ENCODE peak calls at places on chromosomes 5 and 9, in eight cellular contexts. V is endothelial cell of umbilical vein; W is fibroblast of lung; Y is CD8-positive, alpha-beta memory T cell; X is Peyer's patch; U is DND-41; R is MM.1S; N is colonic mucosa. E is an unnamed sample.

GRCh38 chr5:150358261-150359095 is 981 bp downstream of the TCOF1 start:
- DNase-seq in X (no peak), N (no peak), Y (no peak), R (no peak), U (no peak), V (peak; percentile 28), W (peak; percentile 47), E (no peak)

GRCh38 chr5:36875051-36875788 is 1.3 kb upstream of the NIPBL start:
- DNase-seq in Y (peak; percentile 61), U (peak; percentile 72), X (peak; percentile 59), V (peak; percentile 67), N (peak; percentile 67), W (peak; percentile 63), R (peak; percentile 31), E (peak; percentile 49)

GRCh38 chr5:1185652-1186350 is 15.6 kb upstream of the SLC6A19 start:
- DNase-seq in U (no peak), W (no peak), X (no peak), V (no peak), Y (no peak), N (peak; percentile 59), R (no peak), E (no peak)

GRCh38 chr5:154368041-154368800 is 77.6 kb upstream of the SAP30L start:
- DNase-seq in U (no peak), V (peak; percentile 86), N (no peak), R (no peak), Y (no peak), X (no peak), W (peak; percentile 97), E (no peak)

GRCh38 chr9:14652729-14653377 is 40.4 kb downstream of the ZDHHC21 start:
- DNase-seq in U (no peak), Y (no peak), W (peak; percentile 10), X (no peak), R (no peak), V (peak; percentile 54), N (no peak), E (no peak)

GRCh38 chr5:160152901-160153300 is 33.7 kb upstream of the PWWP2A start:
- DNase-seq in V (no peak), Y (no peak), N (no peak), R (no peak), W (no peak), X (no peak), U (no peak), E (no peak)

GRCh38 chr5:87769137-87769536 is 356.4 kb upstream of the CCNH start:
- DNase-seq in Y (no peak), R (no peak), X (no peak), V (no peak), N (no peak), W (peak; percentile 33), U (no peak), E (no peak)

GRCh38 chr5:167949435-167949834 is 342.0 kb upstream of the WWC1 start:
- DNase-seq in W (peak; percentile 48), R (no peak), Y (no peak), N (no peak), X (no peak), V (no peak), U (no peak), E (no peak)

GRCh38 chr9:69877852-69878507 is 57.4 kb downstream of the CFAP95 start:
- DNase-seq in R (peak; percentile 24), X (no peak), Y (peak; percentile 15), N (no peak), U (no peak), W (no peak), V (peak; percentile 53), E (no peak)

GRCh38 chr9:111482656-111483418 is 1.3 kb downstream of the ECPAS start:
- DNase-seq in V (peak; percentile 50), X (peak; percentile 80), W (peak; percentile 68), R (peak; percentile 82), U (no peak), Y (peak; percentile 66), N (peak; percentile 82), E (peak; percentile 55)

GRCh38 chr5:151810907-151811306 is 39.2 kb downstream of the G3BP1 start:
- DNase-seq in N (no peak), V (no peak), R (no peak), W (no peak), U (no peak), Y (no peak), X (no peak), E (no peak)

GRCh38 chr5:132437604-132438275 is 52.8 kb downstream of the IRF1 start:
- DNase-seq in X (peak; percentile 92), R (peak; percentile 59), Y (peak; percentile 58), W (peak; percentile 89), U (peak; percentile 83), V (peak; percentile 16), N (peak; percentile 78), E (peak; percentile 62)

GRCh38 chr5:146564036-146564762 is 48.2 kb upstream of the GPR151 start:
- DNase-seq in R (no peak), U (no peak), N (no peak), Y (no peak), V (no peak), X (no peak), W (peak; percentile 18), E (no peak)

GRCh38 chr5:146561711-146562110 is 45.7 kb upstream of the GPR151 start:
- DNase-seq in N (no peak), U (no peak), Y (no peak), X (no peak), R (no peak), V (no peak), W (peak; percentile 78), E (no peak)

GRCh38 chr5:146565764-146566163 is 49.8 kb upstream of the GPR151 start:
- DNase-seq in R (peak; percentile 70), N (peak; percentile 42), V (peak; percentile 42), U (peak; percentile 59), X (no peak), Y (peak; percentile 43), W (peak; percentile 75), E (no peak)

GRCh38 chr5:146562461-146562860 is 46.5 kb upstream of the GPR151 start:
- DNase-seq in W (no peak), N (no peak), X (no peak), V (no peak), R (no peak), Y (no peak), U (no peak), E (no peak)

GRCh38 chr5:146560205-146560812 is 44.3 kb upstream of the GPR151 start:
- DNase-seq in W (peak; percentile 81), Y (no peak), V (no peak), R (no peak), U (no peak), N (no peak), X (no peak), E (no peak)
- H3K4me1 ChIP-seq in W (no peaks in the 10 kb centered on the region), Y (no peaks in the 10 kb centered on the region), V (no peaks in the 10 kb centered on the region), R (no peaks in the 10 kb centered on the region), U (no peaks in the 10 kb centered on the region), N (no peaks in the 10 kb centered on the region), X (no peaks in the 10 kb centered on the region), E (no peaks in the 10 kb centered on the region)

GRCh38 chr9:134371731-134372130 is 45.5 kb downstream of the RXRA start:
- DNase-seq in W (no peak), X (no peak), N (no peak), Y (no peak), V (no peak), U (no peak), R (no peak), E (no peak)

GRCh38 chr9:134373953-134374300 is 47.7 kb downstream of the RXRA start:
- DNase-seq in W (no peak), V (no peak), N (no peak), X (no peak), U (no peak), Y (no peak), R (no peak), E (no peak)

GRCh38 chr9:134374301-134375010 is 48.2 kb downstream of the RXRA start:
- DNase-seq in N (no peak), W (no peak), V (no peak), R (no peak), X (no peak), Y (no peak), U (no peak), E (no peak)

GRCh38 chr9:134373269-134373668 is 47.0 kb downstream of the RXRA start:
- DNase-seq in U (no peak), R (no peak), W (no peak), V (no peak), N (no peak), X (no peak), Y (no peak), E (no peak)

DNA sequence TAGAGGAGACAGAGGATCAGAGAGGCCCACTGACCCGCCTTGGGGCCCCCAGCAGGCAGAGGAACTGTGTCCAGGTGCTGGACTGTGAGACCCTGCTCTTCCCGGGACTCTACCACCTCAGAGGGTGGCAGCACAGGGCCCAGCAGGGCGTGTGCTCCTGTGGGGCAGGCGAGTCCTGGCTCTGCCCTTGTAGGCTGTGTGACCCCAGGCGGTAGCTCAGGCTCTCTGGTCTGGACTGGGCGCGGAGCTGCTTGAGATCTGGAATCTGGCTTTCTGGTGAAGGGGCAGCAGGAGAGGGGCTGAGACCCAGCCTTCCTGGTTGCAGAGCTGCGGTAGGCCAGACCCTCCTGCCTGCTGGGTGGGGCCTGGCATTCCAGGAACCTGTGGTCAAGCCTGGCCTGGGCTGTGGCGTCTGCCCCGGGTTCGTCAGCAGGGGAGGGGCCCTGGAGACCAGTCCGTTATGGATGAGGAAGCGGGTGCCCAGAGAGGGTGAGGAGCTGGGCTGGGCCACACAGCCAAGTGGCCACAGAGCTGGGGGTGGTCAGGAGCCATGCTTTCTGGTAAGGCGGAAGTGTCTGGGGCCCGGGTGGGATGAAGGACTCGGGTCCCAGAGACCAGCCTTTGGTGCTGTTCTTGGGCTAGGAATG is 46.5 kb downstream of the RXRA start:
- DNase-seq in U (no peak), Y (no peak), X (no peak), N (no peak), V (no peak), W (peak; percentile 55), R (no peak), E (no peak)
- H3K4me1 ChIP-seq in U (no peaks in the 10 kb centered on the region), Y (no peaks in the 10 kb centered on the region), X (no peaks in the 10 kb centered on the region), N (peaks cover 30% of the 10 kb centered on the region), V (peaks cover 21% of the 10 kb centered on the region), W (peaks cover 13% of the 10 kb centered on the region), R (no peaks in the 10 kb centered on the region), E (peaks cover 3% of the 10 kb centered on the region)

GRCh38 chr9:121736147-121736721 is 84.8 kb downstream of the DAB2IP start:
- DNase-seq in Y (no peak), U (no peak), R (no peak), X (peak; percentile 25), W (peak; percentile 47), N (peak; percentile 83), V (no peak), E (no peak)
- H3K4me1 ChIP-seq in Y (peaks cover 19% of the 10 kb centered on the region), U (peaks cover 21% of the 10 kb centered on the region), R (peaks cover 26% of the 10 kb centered on the region), X (no peaks in the 10 kb centered on the region), W (peaks cover 26% of the 10 kb centered on the region), N (peaks cover 17% of the 10 kb centered on the region), V (peaks cover 15% of the 10 kb centered on the region), E (peaks cover 21% of the 10 kb centered on the region)

DNA sequence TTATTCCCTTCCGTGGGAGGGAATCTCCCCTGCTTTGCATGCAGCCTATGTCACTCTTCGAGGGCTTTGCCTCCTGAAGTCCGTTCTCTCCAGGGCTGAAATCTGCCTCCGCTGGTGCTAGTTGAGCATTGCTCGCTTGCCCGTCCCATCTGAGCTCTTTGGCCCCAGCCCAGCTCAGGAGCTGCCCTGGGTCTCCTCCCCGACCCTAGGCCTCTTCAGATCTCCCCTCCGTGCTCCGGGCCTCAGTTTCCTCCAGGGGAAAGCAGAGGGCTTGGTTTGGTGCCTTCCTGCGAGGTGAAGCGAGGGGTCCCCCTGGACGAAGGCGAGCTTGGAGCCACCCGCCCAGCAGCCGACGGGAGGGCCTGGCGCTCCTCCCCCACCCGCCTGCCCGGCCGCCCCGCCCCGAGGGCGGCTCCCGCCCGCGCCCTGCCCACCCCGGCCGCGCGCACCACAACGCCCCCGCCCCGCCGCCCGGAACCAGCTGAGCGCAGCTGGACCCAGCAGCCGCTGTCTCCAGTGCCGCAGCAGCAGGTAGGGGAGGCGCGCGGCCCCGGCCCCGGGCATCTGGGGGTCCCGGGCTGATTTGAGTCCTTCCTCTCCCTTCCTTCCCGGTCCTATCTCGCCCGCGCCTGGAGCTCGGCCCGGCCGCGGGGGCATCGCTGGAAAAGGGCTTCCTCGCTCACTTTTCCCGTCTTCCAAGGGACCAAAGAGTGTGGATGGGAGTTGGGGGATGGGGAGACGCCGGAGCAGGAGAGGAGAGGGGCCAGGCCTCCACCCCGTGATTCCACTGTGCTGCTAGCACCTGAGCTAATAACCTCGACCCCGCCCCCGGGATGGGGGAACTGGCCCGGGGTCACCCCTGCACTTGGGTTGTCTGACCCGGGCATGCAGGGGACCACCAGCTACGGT is at the start of gene GSN:
- DNase-seq in X (peak; percentile 67), V (peak; percentile 68), W (peak; percentile 63), U (no peak), N (peak; percentile 91), Y (peak; percentile 19), R (peak; percentile 49), E (peak; percentile 31)
- H3K4me1 ChIP-seq in X (peaks cover 7% of the 10 kb centered on the region), V (peaks cover 16% of the 10 kb centered on the region), W (peaks cover 22% of the 10 kb centered on the region), U (no peaks in the 10 kb centered on the region), N (peaks cover 5% of the 10 kb centered on the region), Y (peaks cover 14% of the 10 kb centered on the region), R (no peaks in the 10 kb centered on the region), E (peaks cover 5% of the 10 kb centered on the region)

E was measured in naive thymus-derived CD4-positive, alpha-beta T cell.